ENCODE peak calls at places on chromosome 4, in eight cellular contexts. C, U, Z, I, R, K, V and A are unnamed samples.

GRCh38 chr4:102663073-102663472 is 97.7 kb downstream of the MANBA start:
- DNase-seq in I (no peak), Z (no peak), U (peak; percentile 80), K (no peak), C (no peak), R (no peak), V (no peak), A (no peak)

GRCh38 chr4:141458501-141458900 is 177.9 kb upstream of the IL15 start:
- DNase-seq in K (no peak), V (no peak), U (peak; percentile 27), C (no peak), Z (no peak), I (no peak), R (no peak), A (no peak)

GRCh38 chr4:141853091-141853734 is 216.8 kb downstream of the IL15 start:
- DNase-seq in U (no peak), Z (peak; percentile 94), R (no peak), V (no peak), K (peak; percentile 23), I (no peak), C (peak; percentile 85), A (no peak)

GRCh38 chr4:133147922-133148689 is 988 bp upstream of the PCDH10 start:
- DNase-seq in R (peak; percentile 52), C (peak; percentile 50), K (peak; percentile 44), I (no peak), Z (peak; percentile 14), U (peak; percentile 21), V (peak; percentile 89), A (no peak)

GRCh38 chr4:2814627-2815026 is 21.7 kb downstream of the SH3BP2 start:
- DNase-seq in V (no peak), I (no peak), C (no peak), Z (no peak), U (no peak), R (no peak), K (no peak), A (no peak)

GRCh38 chr4:108155373-108155772 is 13.4 kb downstream of the LEF1 start:
- DNase-seq in V (no peak), C (no peak), K (peak; percentile 23), U (peak; percentile 8), Z (no peak), R (no peak), I (no peak), A (no peak)

GRCh38 chr4:82469776-82470345 is 39.5 kb downstream of the ENOPH1 start:
- DNase-seq in V (no peak), R (no peak), K (no peak), I (no peak), Z (no peak), U (peak; percentile 70), C (no peak), A (no peak)

GRCh38 chr4:189029961-189030360 is 890.7 kb downstream of the TRIML1 start:
- DNase-seq in C (no peak), V (peak; percentile 34), K (no peak), U (no peak), R (no peak), Z (no peak), I (no peak), A (no peak)

GRCh38 chr4:83569967-83570366 is 34.1 kb downstream of the GPAT3 start:
- DNase-seq in K (no peak), V (no peak), Z (no peak), I (no peak), R (no peak), C (no peak), U (no peak), A (no peak)

GRCh38 chr4:53505947-53506346 is 85.3 kb downstream of the LNX1 start:
- DNase-seq in C (no peak), I (no peak), K (no peak), V (no peak), U (peak; percentile 30), R (no peak), Z (no peak), A (no peak)

GRCh38 chr4:184510431-184510830 is 36.1 kb upstream of the IRF2 start:
- DNase-seq in V (no peak), Z (no peak), R (no peak), C (no peak), K (no peak), U (no peak), I (no peak), A (no peak)

GRCh38 chr4:15469402-15470148 is at the start of gene CC2D2A:
- DNase-seq in I (no peak), Z (peak; percentile 3), C (no peak), K (peak; percentile 61), V (peak; percentile 83), R (peak; percentile 37), U (peak; percentile 69), A (no peak)

GRCh38 chr4:113502476-113502875 is 259.1 kb downstream of the CAMK2D start:
- DNase-seq in V (no peak), R (no peak), I (no peak), U (peak; percentile 50), K (no peak), C (no peak), Z (no peak), A (no peak)

GRCh38 chr4:119068529-119068962 is 67.1 kb upstream of the MYOZ2 start:
- DNase-seq in R (no peak), Z (no peak), C (no peak), V (no peak), I (no peak), U (peak; percentile 32), K (no peak), A (no peak)

GRCh38 chr4:148730241-148730640 is 288.0 kb upstream of the NR3C2 start:
- DNase-seq in V (no peak), C (no peak), K (no peak), R (no peak), U (no peak), Z (no peak), I (no peak), A (no peak)

GRCh38 chr4:95077864-95078263 is 320.1 kb downstream of the BMPR1B start:
- DNase-seq in U (peak; percentile 38), V (no peak), K (no peak), C (no peak), Z (no peak), R (no peak), I (no peak), A (no peak)

GRCh38 chr4:47972181-47972580 is 44.3 kb downstream of the CNGA1 start:
- DNase-seq in C (no peak), I (no peak), K (no peak), U (no peak), V (no peak), R (no peak), Z (no peak), A (no peak)